ENCODE peak calls at places on chromosomes 1 and 21, in seven cellular contexts. J, P, L, S, X, R and V are unnamed samples.

GRCh38 chr21:36388076-36388475 is 2.9 kb downstream of the CHAF1B start:
- DNase-seq in X (no peak), P (no peak), R (no peak), S (no peak), L (no peak), J (no peak), V (no peak)

GRCh38 chr21:45459171-45460010 is 54.4 kb downstream of the COL18A1 start:
- DNase-seq in S (no peak), X (no peak), L (no peak), J (no peak), P (no peak), R (no peak), V (no peak)

GRCh38 chr1:95259245-95259644 is 25.2 kb downstream of the RWDD3 start:
- DNase-seq in R (no peak), X (no peak), J (no peak), S (no peak), P (no peak), L (no peak), V (no peak)

GRCh38 chr1:52032785-52033131 is 852 bp downstream of the KTI12 start:
- DNase-seq in X (peak; percentile 15), S (peak; percentile 39), L (peak; percentile 30), P (peak; percentile 78), R (peak; percentile 74), J (peak; percentile 32), V (no peak)

GRCh38 chr1:234773936-234774677 is 164.1 kb upstream of the IRF2BP2 start:
- DNase-seq in L (no peak), P (peak; percentile 29), R (no peak), X (no peak), J (no peak), S (no peak), V (no peak)

GRCh38 chr21:45112371-45112770 is 38.0 kb downstream of the ADARB1 start:
- DNase-seq in J (no peak), L (no peak), P (no peak), S (no peak), X (no peak), R (peak; percentile 26), V (no peak)

GRCh38 chr1:180505732-180506335 is 3.5 kb upstream of the ACBD6 start:
- DNase-seq in S (no peak), X (no peak), L (no peak), P (no peak), R (no peak), J (no peak), V (no peak)

GRCh38 chr21:41133896-41134522 is 34.0 kb upstream of the BACE2 start:
- DNase-seq in R (peak; percentile 60), J (no peak), P (no peak), L (no peak), X (peak; percentile 47), S (no peak), V (no peak)

GRCh38 chr21:17527711-17528110 is 14.9 kb downstream of the CXADR start:
- DNase-seq in X (no peak), R (no peak), P (no peak), J (no peak), L (no peak), S (no peak), V (no peak)

GRCh38 chr21:42252778-42253340 is 33.9 kb downstream of the ABCG1 start:
- DNase-seq in L (no peak), X (no peak), R (no peak), S (no peak), J (peak; percentile 57), P (no peak), V (no peak)

DNA sequence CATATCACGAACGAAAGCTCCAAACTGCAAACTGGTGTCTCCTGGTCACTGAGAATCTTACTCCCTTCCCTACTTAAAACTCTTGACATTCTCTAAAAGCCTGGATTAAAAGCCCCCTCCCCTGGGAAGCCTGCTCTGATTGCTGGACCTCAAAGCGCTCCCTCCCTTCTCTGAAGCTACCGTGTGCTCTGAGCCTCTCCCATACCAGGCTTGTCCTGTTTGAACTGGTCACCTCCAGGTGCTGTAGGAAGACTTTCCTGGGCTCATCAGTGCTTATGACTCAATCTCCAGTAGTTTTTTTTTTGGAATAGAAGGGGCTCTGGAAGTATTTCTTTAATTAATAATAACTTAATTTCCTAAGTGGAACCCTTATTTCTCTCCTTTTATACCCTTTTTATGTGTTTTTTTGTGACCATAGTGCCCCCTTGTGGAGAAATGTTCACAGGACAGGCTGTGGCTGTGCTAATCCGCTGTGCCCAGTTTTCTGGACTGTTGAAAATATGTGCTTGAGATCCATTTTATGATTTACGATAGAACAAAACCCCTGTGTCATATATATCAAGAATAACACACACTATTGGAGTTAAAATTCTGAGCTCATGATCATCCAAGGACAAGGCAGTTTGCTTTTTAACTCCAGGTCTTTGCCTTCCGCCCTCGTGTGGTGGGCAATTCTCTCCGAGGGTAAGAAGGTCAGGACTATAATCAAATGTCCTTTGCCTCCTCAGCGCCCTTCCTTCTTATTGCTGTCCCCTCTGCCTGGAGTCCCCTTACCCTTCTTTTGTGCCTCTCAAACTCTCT is 16.9 kb downstream of the MTARC1 start:
- DNase-seq in J (no peak), L (no peak), P (no peak), S (no peak), X (peak; percentile 30), R (peak; percentile 65), V (peak; percentile 62)
- TF ChIP-seq CTCF in J (peak; percentile 67), L (peak; percentile 50), P (peak; percentile 69), S (peak; percentile 74), X (peak; percentile 89), R (peak; percentile 80), V (peak; percentile 78)

DNA sequence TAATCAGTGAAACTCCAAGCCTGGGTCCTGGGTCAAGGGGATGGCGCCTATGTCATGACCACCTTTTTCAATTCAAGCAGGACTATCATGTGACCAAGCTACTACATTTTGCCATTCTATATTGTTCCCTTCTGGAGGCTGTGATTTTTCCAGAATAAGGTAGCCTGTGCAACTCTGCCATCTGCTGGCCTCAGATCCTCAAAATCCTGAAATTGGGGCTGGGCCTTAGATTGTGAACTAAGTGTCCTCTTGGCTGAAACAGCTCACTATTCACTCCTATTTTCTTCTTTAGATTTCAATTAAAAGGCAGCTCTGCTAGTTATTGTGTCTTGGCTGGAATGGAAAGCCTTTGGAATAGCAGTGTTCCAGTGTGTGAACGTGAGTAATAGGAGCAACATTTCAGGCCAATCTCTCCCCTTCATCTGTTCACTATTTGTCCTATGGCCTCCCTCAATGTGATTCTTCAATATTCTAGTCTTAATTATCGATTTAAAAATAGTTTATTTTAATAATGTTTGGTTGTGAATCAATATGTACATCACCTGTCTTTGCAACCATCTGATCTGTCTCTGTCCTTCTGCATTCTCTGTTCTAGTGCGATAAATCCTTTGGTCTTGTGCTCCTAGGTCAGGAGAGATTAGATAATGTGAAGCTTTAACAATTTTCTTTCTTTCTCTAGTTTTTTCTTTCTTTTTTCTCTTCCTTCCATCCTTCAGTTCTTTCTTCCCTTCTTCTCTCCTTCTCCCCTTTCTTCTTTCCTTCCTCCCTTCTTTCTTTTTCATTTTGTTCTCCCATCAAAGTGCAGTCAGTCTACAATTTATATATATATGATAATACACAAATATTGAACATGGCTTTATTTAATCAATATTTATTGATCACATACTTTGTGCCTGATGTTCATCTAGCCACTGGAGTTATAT is 69.8 kb downstream of the CR1 start:
- DNase-seq in L (no peak), P (no peak), R (peak; percentile 17), X (no peak), J (no peak), S (peak; percentile 11), V (no peak)
- TF ChIP-seq CTCF in L (no peak), P (no peak), R (peak; percentile 45), X (peak; percentile 41), J (no peak), S (peak; percentile 58), V (peak; percentile 43)

DNA sequence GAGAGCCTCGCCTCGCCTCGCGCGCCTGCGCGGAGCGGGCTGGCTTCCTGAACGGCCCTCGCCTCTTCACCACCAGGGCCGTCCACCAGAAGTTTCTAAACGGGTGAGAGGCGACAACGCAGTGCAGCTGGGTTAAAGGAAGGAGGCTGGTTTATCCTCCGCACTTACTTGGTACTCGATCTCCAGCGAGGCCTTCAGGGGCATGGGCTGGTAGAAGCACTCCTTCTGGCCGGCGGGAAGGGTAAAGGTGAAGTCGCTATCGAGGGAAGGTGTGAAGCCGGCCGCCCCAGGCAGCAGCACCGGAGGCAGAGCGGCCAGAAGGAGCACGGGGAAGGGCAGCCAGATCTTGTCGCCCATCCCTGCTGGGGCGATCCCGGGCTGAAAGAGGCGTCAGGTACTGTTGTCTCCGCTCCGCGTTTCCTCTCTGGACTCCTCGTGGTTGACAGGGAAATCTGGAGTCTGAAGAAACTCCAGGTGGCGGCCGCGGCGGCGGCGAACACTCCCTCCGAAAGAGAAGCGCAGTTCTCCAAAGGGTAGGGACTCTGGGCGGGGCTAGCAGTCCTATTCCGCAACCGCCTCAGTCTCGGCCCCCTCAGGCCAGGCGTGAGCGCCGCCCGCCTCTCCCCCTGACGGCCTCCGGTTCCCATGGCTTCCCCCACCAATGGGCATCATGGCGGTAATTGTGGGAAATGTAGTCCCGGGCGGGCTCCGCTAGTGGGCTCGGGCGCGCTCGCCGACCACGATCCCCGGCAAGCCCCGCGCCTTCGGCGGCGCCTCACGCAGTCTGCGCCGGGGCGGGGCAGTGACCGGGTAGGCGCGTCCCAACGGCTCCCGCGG is at the start of gene TMED5:
- DNase-seq in R (peak; percentile 100), P (peak; percentile 99), J (peak; percentile 97), L (peak; percentile 98), S (peak; percentile 93), X (peak; percentile 62), V (peak; percentile 99)
- TF ChIP-seq CTCF in R (peak; percentile 6), P (no peak), J (peak; percentile 56), L (peak; percentile 60), S (no peak), X (no peak), V (peak; percentile 34)

GRCh38 chr1:232627171-232627570 is 2.8 kb downstream of the SIPA1L2 start:
- DNase-seq in R (no peak), X (no peak), L (no peak), J (no peak), S (no peak), P (no peak), V (no peak)

GRCh38 chr1:232627645-232628334 is 2.1 kb downstream of the SIPA1L2 start:
- DNase-seq in X (peak; percentile 64), R (peak; percentile 25), L (no peak), P (no peak), S (no peak), J (peak; percentile 36), V (no peak)

GRCh38 chr1:232629250-232630046 is 485 bp downstream of the SIPA1L2 start:
- DNase-seq in R (peak; percentile 35), X (peak; percentile 25), L (peak; percentile 36), S (peak; percentile 34), J (peak; percentile 29), P (peak; percentile 85), V (no peak)

GRCh38 chr1:232630047-232630893 is at the start of gene SIPA1L2:
- DNase-seq in S (peak; percentile 96), P (peak; percentile 96), R (peak; percentile 95), X (peak; percentile 97), J (peak; percentile 94), L (peak; percentile 93), V (peak; percentile 98)

DNA sequence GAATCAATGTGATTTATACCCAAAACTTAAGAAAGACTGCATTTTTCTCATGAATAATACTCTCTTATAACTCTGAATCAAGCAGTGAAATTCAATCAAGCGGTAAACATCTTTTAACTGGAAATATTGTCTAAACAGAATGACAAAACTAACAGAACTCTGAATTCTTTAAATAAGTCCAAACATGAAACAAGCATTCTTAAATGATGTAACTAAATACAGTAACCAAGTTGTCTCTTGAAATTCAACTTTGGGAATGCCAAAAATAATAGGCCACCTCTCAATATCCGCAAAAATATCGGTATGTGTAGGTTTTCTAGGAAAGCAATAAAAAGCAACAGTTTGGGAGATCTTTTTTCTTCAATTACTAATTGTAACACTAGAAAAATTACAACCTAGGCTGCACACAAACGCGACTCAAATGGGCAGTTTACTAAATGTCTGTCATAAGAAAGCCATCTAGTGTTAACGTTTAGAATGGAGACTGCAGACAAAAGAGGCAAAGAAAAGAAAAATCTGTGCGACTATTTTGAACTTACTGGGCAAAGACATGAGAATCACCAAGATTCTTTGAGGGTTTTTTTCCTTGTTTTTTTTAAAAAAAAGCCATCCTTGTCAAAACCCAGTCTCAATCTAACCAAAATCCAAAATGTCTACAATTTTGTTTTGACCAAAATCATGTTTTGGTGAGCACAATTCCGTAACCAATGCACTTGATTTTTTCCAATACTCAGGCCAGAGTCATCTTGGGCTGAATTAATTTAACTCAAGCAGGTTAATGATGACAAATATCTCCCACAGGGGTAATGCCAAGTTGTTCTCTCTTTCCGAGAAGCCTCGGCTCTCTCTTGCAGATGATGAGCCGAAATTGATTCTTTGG is 1.4 kb downstream of the SIPA1L2 start:
- DNase-seq in J (no peak), P (no peak), L (no peak), S (no peak), X (no peak), R (peak; percentile 67), V (no peak)
- TF ChIP-seq CTCF in J (peak; percentile 22), P (no peak), L (no peak), S (peak; percentile 58), X (peak; percentile 52), R (peak; percentile 45), V (peak; percentile 67)